ENCODE peak calls at places on chromosomes 12 and 14, in ten cellular contexts. J, Q, R, G, C, I, S, M, P and L are unnamed samples.

GRCh38 chr12:94277426-94278000 is 129.1 kb downstream of the PLXNC1 start:
- DNase-seq in J (no peak), Q (no peak), R (no peak), G (no peak), C (no peak), I (no peak), S (no peak), M (no peak), P (no peak), L (no peak)

GRCh38 chr14:94132285-94132887 is 3.0 kb upstream of the IFI27L2 start:
- DNase-seq in J (peak; percentile 57), Q (peak; percentile 67), R (peak; percentile 66), G (peak; percentile 38), C (peak; percentile 49), I (peak; percentile 63), S (peak; percentile 31), M (peak; percentile 84), P (peak; percentile 56), L (peak; percentile 49)

GRCh38 chr12:95762123-95762785 is 28.3 kb downstream of the NTN4 start:
- DNase-seq in J (no peak), Q (no peak), R (no peak), G (no peak), C (no peak), I (no peak), S (no peak), M (no peak), P (no peak), L (no peak)

GRCh38 chr14:75428230-75429104 is 645 bp downstream of the JDP2 start:
- DNase-seq in J (peak; percentile 7), Q (no peak), R (no peak), G (no peak), C (no peak), I (peak; percentile 45), S (no peak), M (no peak), P (no peak), L (peak; percentile 37)

GRCh38 chr14:93047661-93048060 is 68.1 kb downstream of the ITPK1 start:
- DNase-seq in J (no peak), Q (no peak), R (no peak), G (no peak), C (no peak), I (no peak), S (no peak), M (no peak), P (no peak), L (no peak)

GRCh38 chr12:10341892-10342509 is 34.3 kb downstream of the KLRD1 start:
- DNase-seq in J (no peak), Q (no peak), R (no peak), G (no peak), C (no peak), I (no peak), S (no peak), M (no peak), P (no peak), L (no peak)

GRCh38 chr14:30849354-30849753 is 25.0 kb upstream of the COCH start:
- DNase-seq in J (no peak), Q (no peak), R (no peak), G (no peak), C (no peak), I (no peak), S (no peak), M (no peak), P (no peak), L (no peak)

GRCh38 chr12:110534811-110535210 is 32.7 kb downstream of the RAD9B start:
- DNase-seq in J (no peak), Q (no peak), R (no peak), G (no peak), C (no peak), I (no peak), S (no peak), M (no peak), P (no peak), L (no peak)

GRCh38 chr14:26597136-26598080 is at the start of gene NOVA1:
- DNase-seq in J (peak; percentile 54), Q (peak; percentile 30), R (no peak), G (no peak), C (no peak), I (peak; percentile 19), S (peak; percentile 70), M (no peak), P (no peak), L (no peak)

GRCh38 chr12:112018571-112019237 is 5.5 kb downstream of the ERP29 start:
- DNase-seq in J (no peak), Q (no peak), R (no peak), G (no peak), C (no peak), I (no peak), S (no peak), M (no peak), P (no peak), L (no peak)

GRCh38 chr14:101458536-101459391 is 102.5 kb upstream of the DIO3 start:
- DNase-seq in J (peak; percentile 21), Q (no peak), R (no peak), G (no peak), C (no peak), I (no peak), S (no peak), M (no peak), P (no peak), L (peak; percentile 33)

GRCh38 chr14:85334316-85334715 is 195.6 kb upstream of the FLRT2 start:
- DNase-seq in J (no peak), Q (no peak), R (no peak), G (no peak), C (no peak), I (no peak), S (no peak), M (no peak), P (no peak), L (no peak)

GRCh38 chr12:6276247-6276887 is 34.1 kb upstream of the PLEKHG6 start:
- DNase-seq in J (no peak), Q (no peak), R (no peak), G (no peak), C (no peak), I (no peak), S (no peak), M (no peak), P (no peak), L (no peak)